ENCODE peak calls at places on chromosomes 5 and 9, in six cellular contexts. S is AG10803, C is tibial artery, K is BE2C, U is AG09309, L is GM23338. G is an unnamed sample.

GRCh38 chr9:91805031-91805430 is 145.0 kb downstream of the ROR2 start:
- DNase-seq in S (no peak), C (no peak), K (no peak), U (no peak), L (no peak), G (no peak)

GRCh38 chr5:154406231-154406630 is 39.6 kb upstream of the SAP30L start:
- DNase-seq in S (peak), C (no peak), K (no peak), U (peak), L (no peak), G (no peak)

GRCh38 chr5:180720501-180720900 is 19.4 kb downstream of the OR2Y1 start:
- DNase-seq in S (no peak), C (no peak), K (no peak), U (no peak), L (peak), G (no peak)

GRCh38 chr5:179253730-179254129 is 91.5 kb downstream of the ADAMTS2 start:
- DNase-seq in S (no peak), C (no peak), K (no peak), U (no peak), L (no peak), G (no peak)

GRCh38 chr9:129640086-129640870 is 1.7 kb downstream of the ASB6 start:
- DNase-seq in S (no peak), C (no peak), K (peak), U (no peak), L (no peak), G (no peak)

GRCh38 chr9:33155393-33155792 is 11.7 kb downstream of the B4GALT1 start:
- DNase-seq in S (no peak), C (no peak), K (no peak), U (no peak), L (no peak), G (no peak)

GRCh38 chr5:59358497-59358896 is 535.0 kb downstream of the PDE4D start:
- DNase-seq in S (no peak), C (no peak), K (no peak), U (no peak), L (peak), G (no peak)

GRCh38 chr5:172746725-172747124 is 24.3 kb downstream of the DUSP1 start:
- DNase-seq in S (no peak), C (no peak), K (no peak), U (no peak), L (no peak), G (no peak)

GRCh38 chr9:120394058-120394669 is 185.8 kb downstream of the CDK5RAP2 start:
- DNase-seq in S (peak), C (no peak), K (no peak), U (peak), L (no peak), G (peak)

GRCh38 chr5:180494510-180495181 is 467 bp downstream of the CNOT6 start:
- DNase-seq in S (peak), C (peak), K (peak), U (no peak), L (peak), G (no peak)

GRCh38 chr9:36637491-36638270 is 65.0 kb downstream of the MELK start:
- DNase-seq in S (no peak), C (no peak), K (peak), U (no peak), L (no peak), G (no peak)

GRCh38 chr5:17123010-17123409 is 94.4 kb upstream of the BASP1 start:
- DNase-seq in S (peak), C (no peak), K (no peak), U (no peak), L (no peak), G (no peak)

GRCh38 chr5:22908129-22908528 is 55.0 kb upstream of the CDH12 start:
- DNase-seq in S (no peak), C (no peak), K (no peak), U (no peak), L (no peak), G (no peak)

GRCh38 chr9:83199240-83199639 is 136.3 kb upstream of the RASEF start:
- DNase-seq in S (peak), C (peak), K (peak), U (peak), L (peak), G (no peak)

GRCh38 chr5:157248771-157249475 is 17.0 kb upstream of the CYFIP2 start:
- DNase-seq in S (no peak), C (no peak), K (no peak), U (no peak), L (no peak), G (no peak)

GRCh38 chr9:14428781-14429230 is 114.9 kb upstream of the NFIB start:
- DNase-seq in S (peak), C (peak), K (peak), U (no peak), L (peak), G (peak)

GRCh38 chr5:6745706-6746217 is 32.5 kb downstream of the TENT4A start:
- DNase-seq in S (peak), C (no peak), K (no peak), U (no peak), L (peak), G (no peak)

GRCh38 chr9:75788006-75788634 is 102.4 kb upstream of the PCSK5 start:
- DNase-seq in S (no peak), C (peak), K (no peak), U (no peak), L (no peak), G (no peak)

GRCh38 chr9:101376117-101376866 is 8.5 kb downstream of the BAAT start:
- DNase-seq in S (peak), C (no peak), K (no peak), U (peak), L (no peak), G (peak)

GRCh38 chr9:131660466-131661405 is 79.1 kb downstream of the RAPGEF1 start:
- DNase-seq in S (no peak), C (no peak), K (no peak), U (no peak), L (peak), G (no peak)

GRCh38 chr5:71658916-71659661 is 60.0 kb upstream of the CARTPT start:
- DNase-seq in S (peak), C (no peak), K (no peak), U (no peak), L (peak), G (no peak)

GRCh38 chr5:117318528-117318927 is 743.9 kb upstream of the SEMA6A start:
- DNase-seq in S (no peak), C (no peak), K (no peak), U (no peak), L (peak), G (no peak)

GRCh38 chr5:149853019-149853648 is 91.5 kb downstream of the PDE6A start:
- DNase-seq in S (peak), C (peak), K (peak), U (peak), L (peak), G (peak)

GRCh38 chr5:91293131-91293530 is 90.0 kb downstream of the ARRDC3 start:
- DNase-seq in S (peak), C (no peak), K (no peak), U (no peak), L (peak), G (no peak)

GRCh38 chr5:42944989-42945388 is 95.1 kb downstream of the ANXA2R start:
- DNase-seq in S (peak), C (no peak), K (no peak), U (peak), L (no peak), G (peak)

GRCh38 chr9:73132034-73132776 is 19.5 kb upstream of the ANXA1 start:
- DNase-seq in S (peak), C (peak), K (no peak), U (no peak), L (peak), G (peak)

GRCh38 chr5:176773408-176774035 is 36.8 kb upstream of the UNC5A start:
- DNase-seq in S (no peak), C (no peak), K (no peak), U (no peak), L (no peak), G (no peak)

GRCh38 chr5:167378894-167379723 is 912.3 kb upstream of the WWC1 start:
- DNase-seq in S (no peak), C (no peak), K (no peak), U (no peak), L (peak), G (no peak)

GRCh38 chr9:77899679-77900354 is 131.8 kb downstream of the GNAQ start:
- DNase-seq in S (peak), C (no peak), K (no peak), U (peak), L (no peak), G (no peak)

DNA sequence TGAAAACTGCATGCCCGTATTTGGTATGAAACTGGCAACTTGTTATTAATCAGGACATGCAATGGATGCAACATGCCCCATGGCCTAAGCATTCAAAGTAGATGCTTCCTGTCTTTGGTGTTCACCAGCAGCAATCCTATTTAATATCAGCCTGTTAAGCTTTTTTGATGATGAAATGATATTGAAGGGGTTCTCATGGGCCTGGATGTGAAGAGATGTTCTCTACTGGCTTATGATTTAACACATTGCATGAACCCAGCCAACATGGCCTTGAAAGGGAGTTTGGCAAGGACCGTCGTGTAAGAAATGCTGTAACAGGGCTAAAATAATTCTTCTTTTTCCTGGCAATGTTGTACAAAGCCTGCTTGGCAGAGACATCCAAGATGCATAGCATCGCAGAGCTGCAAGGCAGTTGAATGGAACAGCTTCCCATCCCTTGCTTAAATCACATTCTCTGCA is 111.2 kb downstream of the SMARCA2 start:
- DNase-seq in S (peak), C (peak), K (no peak), U (no peak), L (no peak), G (no peak)
- H3K4me3 ChIP-seq in S (no peak), C (peak), K (no peak), U (no peak), L (no peak), G (no peak)

GRCh38 chr5:127290019-127290945 is at the start of gene MEGF10:
- DNase-seq in S (peak), C (no peak), K (no peak), U (no peak), L (peak), G (no peak)
- TF ChIP-seq CTCF in S (peak), C (peak), K (peak), U (peak), L (peak), G (peak)

GRCh38 chr5:131275996-131276535 is 12.2 kb downstream of the CDC42SE2 start:
- DNase-seq in S (no peak), C (no peak), K (no peak), U (no peak), L (no peak), G (no peak)
- H3K4me3 ChIP-seq in S (no peak), C (no peak), K (no peak), U (no peak), L (no peak), G (no peak)

GRCh38 chr9:20559236-20559896 is 62.9 kb downstream of the MLLT3 start:
- DNase-seq in S (no peak), C (no peak), K (no peak), U (no peak), L (no peak), G (no peak)

GRCh38 chr9:20563917-20564316 is 58.4 kb downstream of the MLLT3 start:
- DNase-seq in S (no peak), C (no peak), K (no peak), U (no peak), L (no peak), G (no peak)

GRCh38 chr9:20558609-20559016 is 63.7 kb downstream of the MLLT3 start:
- DNase-seq in S (peak), C (no peak), K (no peak), U (peak), L (peak), G (peak)

GRCh38 chr9:20562051-20562450 is 60.2 kb downstream of the MLLT3 start:
- DNase-seq in S (no peak), C (no peak), K (no peak), U (no peak), L (no peak), G (no peak)

DNA sequence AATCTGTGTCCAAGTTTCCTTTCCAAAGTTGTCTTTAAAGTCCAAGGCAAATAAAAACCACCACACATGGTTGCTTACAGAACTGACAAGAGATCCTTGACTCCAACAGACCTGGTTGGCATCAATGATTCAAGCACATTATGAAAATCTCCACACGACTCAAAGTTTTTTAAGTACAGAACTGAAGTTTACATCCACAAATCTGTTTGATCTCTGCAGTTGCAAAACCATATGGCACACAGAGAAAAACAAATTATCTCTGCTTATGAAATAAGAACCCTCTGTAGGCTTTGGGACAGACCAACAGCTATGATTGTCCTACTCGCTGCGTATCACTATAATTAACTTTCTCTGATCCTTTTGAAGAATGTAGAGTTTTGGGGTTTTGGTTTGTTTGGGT is 60.8 kb downstream of the MLLT3 start:
- DNase-seq in S (no peak), C (no peak), K (no peak), U (no peak), L (no peak), G (no peak)
- TF ChIP-seq CTCF in S (no peak), C (no peak), K (no peak), U (no peak), L (no peak), G (no peak)

GRCh38 chr5:54741711-54742110 is 224.2 kb downstream of the SNX18 start:
- DNase-seq in S (no peak), C (no peak), K (no peak), U (no peak), L (no peak), G (no peak)

GRCh38 chr5:54743581-54743980 is 226.0 kb downstream of the SNX18 start:
- DNase-seq in S (no peak), C (no peak), K (no peak), U (no peak), L (peak), G (no peak)

GRCh38 chr5:54743997-54744788 is 226.6 kb downstream of the SNX18 start:
- DNase-seq in S (peak), C (no peak), K (no peak), U (peak), L (peak), G (peak)

GRCh38 chr5:54740141-54740540 is 222.6 kb downstream of the SNX18 start:
- DNase-seq in S (no peak), C (no peak), K (no peak), U (no peak), L (no peak), G (no peak)

GRCh38 chr5:54742417-54742889 is 224.9 kb downstream of the SNX18 start:
- DNase-seq in S (peak), C (no peak), K (peak), U (peak), L (peak), G (no peak)
- H3K4me3 ChIP-seq in S (no peak), C (no peak), K (no peak), U (no peak), L (no peak), G (no peak)

GRCh38 chr5:5071554-5071953 is 68.6 kb upstream of the ADAMTS16 start:
- DNase-seq in S (no peak), C (no peak), K (no peak), U (no peak), L (no peak), G (no peak)
- TF ChIP-seq CTCF in S (no peak), C (no peak), K (no peak), U (no peak), L (no peak), G (no peak)

DNA sequence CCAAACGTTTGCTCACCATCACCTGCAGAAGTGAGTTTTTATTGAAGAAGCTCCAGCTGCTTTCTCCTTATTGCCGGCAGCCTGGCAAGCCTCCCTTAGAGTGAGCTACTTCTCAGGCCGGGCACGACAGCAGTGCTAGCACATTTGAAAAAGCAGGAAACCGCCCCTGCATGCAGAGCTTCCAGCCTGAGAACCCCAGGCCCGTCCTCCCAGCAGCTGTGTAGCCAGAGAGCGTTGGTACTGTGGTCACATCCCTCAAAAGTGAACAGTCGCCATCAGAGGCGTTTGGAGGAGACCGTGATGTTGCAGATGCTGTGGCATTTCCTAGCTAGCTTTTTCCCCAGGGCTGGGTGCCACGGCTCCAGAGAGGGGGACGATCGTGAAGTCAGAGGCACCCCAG is 23.5 kb downstream of the SLC25A25 start:
- DNase-seq in S (no peak), C (no peak), K (no peak), U (no peak), L (no peak), G (no peak)
- H3K4me3 ChIP-seq in S (peak), C (peak), K (peak), U (peak), L (no peak), G (peak)

G was measured in HFF-Myc.